ENCODE peak calls at places on chromosomes 3 and 15, in five cellular contexts. I, R, U, J and A are unnamed samples.

GRCh38 chr3:149245738-149246451 is 24.3 kb upstream of the CP start:
- DNase-seq in J (peak; percentile 79), R (no peak), I (no peak), U (peak; percentile 45), A (no peak)

GRCh38 chr3:132290833-132291232 is 26.4 kb upstream of the ACP3 start:
- DNase-seq in R (no peak), U (no peak), I (no peak), J (peak; percentile 94), A (peak; percentile 51)

GRCh38 chr15:69819371-69819770 is 278.3 kb downstream of the TLE3 start:
- DNase-seq in J (no peak), R (no peak), I (no peak), U (no peak), A (no peak)

GRCh38 chr15:34610388-34610787 is 26.9 kb upstream of the GOLGA8B start:
- DNase-seq in U (no peak), R (peak; percentile 25), J (no peak), I (no peak), A (no peak)

GRCh38 chr3:42519568-42519962 is 17.1 kb downstream of the VIPR1 start:
- DNase-seq in I (no peak), J (no peak), R (no peak), U (no peak), A (no peak)

GRCh38 chr3:113231391-113231790 is 20.0 kb downstream of the BOC start:
- DNase-seq in R (no peak), I (no peak), J (peak; percentile 75), U (no peak), A (no peak)

GRCh38 chr3:60053518-60054265 is 1003.9 kb upstream of the CFAP20DC start:
- DNase-seq in I (no peak), U (no peak), R (no peak), J (no peak), A (no peak)

GRCh38 chr15:57510647-57511046 is 81.1 kb upstream of the MYZAP start:
- DNase-seq in U (no peak), R (no peak), J (peak; percentile 70), I (no peak), A (no peak)

GRCh38 chr3:46191730-46192129 is 16.4 kb downstream of the CCR1 start:
- DNase-seq in I (no peak), R (no peak), J (no peak), U (no peak), A (no peak)

GRCh38 chr3:184560992-184561328 is 625 bp upstream of the EPHB3 start:
- DNase-seq in I (no peak), J (peak; percentile 43), U (no peak), R (no peak), A (no peak)

GRCh38 chr15:89192771-89193170 is 28.6 kb downstream of the RLBP1 start:
- DNase-seq in J (no peak), I (no peak), R (no peak), U (no peak), A (no peak)

GRCh38 chr3:140204271-140204984 is 269.4 kb downstream of the CLSTN2 start:
- DNase-seq in I (no peak), J (no peak), R (no peak), U (no peak), A (no peak)

GRCh38 chr3:42247576-42248027 is 18.4 kb downstream of the CCK start:
- DNase-seq in I (no peak), J (peak; percentile 47), R (peak; percentile 77), U (peak; percentile 62), A (peak; percentile 15)

GRCh38 chr15:58355965-58356358 is 75.8 kb upstream of the LIPC start:
- DNase-seq in R (no peak), U (no peak), J (no peak), I (no peak), A (no peak)

GRCh38 chr15:44882499-44882968 is 74.0 kb upstream of the TERB2 start:
- DNase-seq in I (no peak), J (no peak), R (no peak), U (peak; percentile 54), A (no peak)

GRCh38 chr3:122313261-122313660 is 11.8 kb upstream of the CSTA start:
- DNase-seq in J (no peak), R (no peak), I (no peak), U (no peak), A (no peak)

GRCh38 chr3:126137490-126138130 is 42.8 kb downstream of the ALDH1L1 start:
- DNase-seq in R (no peak), I (no peak), J (no peak), U (no peak), A (no peak)

GRCh38 chr3:197952440-197952839 is 2.5 kb downstream of the RPL35A start:
- DNase-seq in U (no peak), R (no peak), I (no peak), J (no peak), A (no peak)

GRCh38 chr15:40902605-40903561 is 8.6 kb downstream of the VPS18 start:
- DNase-seq in R (peak; percentile 2), I (peak; percentile 83), J (no peak), U (no peak), A (no peak)

DNA sequence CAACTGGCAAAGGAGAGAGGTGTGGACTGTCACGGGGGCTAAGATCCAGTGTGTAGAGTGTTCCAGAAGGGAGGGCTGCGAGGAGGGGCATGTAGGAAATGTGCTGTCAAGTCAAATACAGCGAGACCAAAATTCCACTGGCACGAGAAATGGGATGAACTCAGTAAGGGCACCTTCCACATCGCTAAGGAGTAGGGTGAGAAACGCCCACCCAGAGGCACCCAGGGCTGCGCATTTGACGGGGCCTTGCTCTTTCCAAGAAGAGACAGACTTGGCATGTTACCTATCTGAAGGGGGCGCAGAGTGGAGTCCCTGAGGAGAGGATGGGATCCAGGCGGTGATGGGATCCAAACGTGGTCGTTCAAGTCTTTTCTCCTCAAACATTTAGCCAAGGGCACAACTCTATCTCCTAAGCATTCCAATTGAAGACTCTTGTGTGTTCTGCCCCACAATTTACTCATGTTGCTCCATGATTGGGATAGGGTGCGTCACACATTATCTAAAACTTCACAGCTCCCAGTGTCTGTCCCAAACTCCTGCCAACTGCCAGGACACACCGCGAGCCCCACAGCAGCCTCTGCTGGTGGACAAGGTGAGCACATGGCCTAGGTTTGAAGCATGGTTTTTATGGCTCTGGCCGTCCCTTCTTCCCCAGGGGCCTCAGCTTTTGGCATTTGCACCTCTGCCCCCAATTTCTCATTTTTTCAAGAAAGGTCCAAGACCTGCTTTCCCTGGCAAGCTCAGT is 7.6 kb downstream of the SELENOS start:
- DNase-seq in I (no peak), J (no peak), R (peak; percentile 31), U (no peak), A (no peak)
- TF ChIP-seq CTCF in I (no peak), J (peak; percentile 23), R (peak; percentile 45), U (peak; percentile 11), A (peak; percentile 22)

DNA sequence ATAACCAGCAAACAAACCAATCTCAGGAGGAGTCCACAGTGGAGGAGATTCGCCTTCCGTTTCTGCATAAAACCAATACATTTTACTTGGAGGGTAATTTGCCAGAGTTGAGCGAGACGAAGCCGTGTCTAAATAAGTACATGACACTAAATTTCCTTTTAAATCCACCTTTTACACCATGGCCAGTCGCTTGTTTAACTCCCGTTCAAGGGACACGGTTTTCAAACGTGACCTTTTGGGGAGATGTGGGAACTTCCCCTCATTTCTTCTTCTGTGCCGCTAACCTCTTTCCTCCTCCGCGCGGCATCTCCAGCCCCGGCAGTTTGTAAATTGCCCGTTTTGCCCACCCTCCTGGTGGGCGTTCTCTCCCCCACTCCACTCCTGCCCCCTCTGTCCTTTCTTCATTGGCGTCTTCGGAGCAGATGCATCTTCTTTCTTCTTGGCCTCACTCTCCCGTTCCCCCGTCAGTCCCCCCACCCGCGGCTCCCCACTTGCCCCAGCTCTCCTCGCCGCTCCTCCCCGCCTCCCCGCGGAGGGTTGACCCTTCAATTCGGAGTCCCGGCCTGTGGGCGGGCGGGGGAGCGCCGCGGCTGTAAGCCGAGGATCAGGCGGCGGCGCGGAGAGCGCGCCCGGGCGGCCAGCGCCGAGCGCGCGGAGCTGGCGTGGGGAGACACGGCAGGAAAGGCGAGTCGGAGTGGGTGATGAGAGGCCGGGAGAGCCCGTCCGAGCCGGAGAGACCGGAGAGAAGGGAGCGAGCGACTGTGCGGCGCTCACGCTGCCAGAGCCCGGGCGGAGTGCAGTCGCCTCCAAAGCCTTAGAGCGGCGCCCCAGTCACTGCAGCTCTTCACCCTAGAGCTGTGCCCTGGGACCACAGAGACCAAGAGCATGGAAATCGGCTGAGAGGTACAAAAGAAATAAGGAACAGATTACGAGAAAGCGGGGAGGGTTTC is at the start of gene NLGN1:
- DNase-seq in U (peak; percentile 30), I (peak; percentile 70), R (peak; percentile 86), J (peak; percentile 80), A (peak; percentile 53)
- TF ChIP-seq CTCF in U (no peak), I (no peak), R (peak; percentile 44), J (peak; percentile 31), A (peak; percentile 27)

GRCh38 chr3:64685331-64685799 is 2.4 kb downstream of the ADAMTS9 start:
- DNase-seq in J (peak; percentile 46), R (no peak), I (peak; percentile 43), U (no peak), A (no peak)

GRCh38 chr3:64684715-64685261 is 3.0 kb downstream of the ADAMTS9 start:
- DNase-seq in R (peak; percentile 66), I (peak; percentile 50), J (peak; percentile 56), U (no peak), A (no peak)

GRCh38 chr3:64687381-64687780 is 419 bp downstream of the ADAMTS9 start:
- DNase-seq in I (peak; percentile 33), R (no peak), U (no peak), J (no peak), A (no peak)

GRCh38 chr3:64686446-64686908 is 1.3 kb downstream of the ADAMTS9 start:
- DNase-seq in R (peak; percentile 75), U (no peak), J (peak; percentile 67), I (peak; percentile 47), A (no peak)

DNA sequence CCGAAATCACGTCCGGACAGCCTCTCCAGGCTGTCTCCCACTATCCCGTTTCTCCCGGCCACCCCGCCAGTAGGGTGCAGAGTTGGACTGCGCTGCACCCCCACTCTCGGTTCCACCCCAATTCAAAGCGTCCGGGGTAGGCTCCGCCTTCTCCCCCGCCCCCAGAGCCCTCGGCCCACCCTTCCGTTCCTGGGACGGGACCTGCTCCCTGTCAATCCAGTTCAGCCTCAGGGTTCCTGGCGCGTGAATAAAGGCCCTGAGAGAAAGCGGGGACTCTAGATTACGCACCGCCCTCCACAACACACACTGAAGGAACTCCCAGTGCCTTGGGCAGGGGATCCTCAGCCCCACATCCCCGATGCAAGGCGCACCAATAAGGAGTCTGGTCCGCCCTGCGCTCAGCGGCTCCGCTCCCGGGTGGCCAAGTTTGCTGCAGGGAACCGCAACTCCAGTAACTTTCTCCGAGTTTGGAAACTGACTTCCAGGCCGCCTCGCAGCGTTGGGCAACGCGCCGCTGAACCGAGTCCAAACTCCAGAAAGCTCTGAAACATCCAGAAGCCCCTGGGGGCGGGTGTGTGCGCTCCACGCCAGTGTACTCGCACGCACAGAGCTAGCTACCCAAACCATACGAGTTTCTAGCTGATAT is 1.9 kb downstream of the ADAMTS9 start:
- DNase-seq in U (no peak), J (peak; percentile 94), I (peak; percentile 92), R (peak; percentile 95), A (peak; percentile 61)
- TF ChIP-seq CTCF in U (no peak), J (peak; percentile 43), I (no peak), R (peak; percentile 46), A (peak; percentile 33)

GRCh38 chr15:76059320-76060097 is at the start of gene TMEM266:
- DNase-seq in U (peak; percentile 88), J (peak; percentile 16), R (peak; percentile 96), I (peak; percentile 35), A (no peak)

GRCh38 chr15:76057332-76058000 is 2.3 kb upstream of the TMEM266 start:
- DNase-seq in U (peak; percentile 62), R (peak; percentile 63), I (no peak), J (peak; percentile 13), A (peak; percentile 2)

GRCh38 chr15:76056931-76057330 is 2.9 kb upstream of the TMEM266 start:
- DNase-seq in J (no peak), R (no peak), I (no peak), U (peak; percentile 56), A (no peak)

GRCh38 chr15:76060098-76060989 is 559 bp downstream of the TMEM266 start:
- DNase-seq in I (no peak), R (no peak), U (peak; percentile 35), J (no peak), A (no peak)

GRCh38 chr15:76058714-76059319 is 968 bp upstream of the TMEM266 start:
- DNase-seq in U (peak; percentile 55), R (peak; percentile 52), I (no peak), J (no peak), A (no peak)
- TF ChIP-seq CTCF in U (peak; percentile 15), R (peak; percentile 25), I (no peak), J (no peak), A (no peak)